ENCODE peak calls at places on chromosomes 3 and 15, in seven cellular contexts. P is HepG2, U is SK-N-SH, Q is H1, Z is HCT116, R is GM12878, S is K562. I is an unnamed sample.

GRCh38 chr3:140809326-140809725 is 131.5 kb downstream of the TRIM42 start:
- DNase-seq in P (no peak), U (no peak), Q (no peak), Z (no peak), R (no peak), S (no peak), I (no peak)

GRCh38 chr15:85556618-85556895 is 176.2 kb downstream of the AKAP13 start:
- DNase-seq in P (no peak), U (no peak), Q (no peak), Z (no peak), R (no peak), S (no peak), I (no peak)

GRCh38 chr15:89828324-89829145 is 13.9 kb upstream of the ANPEP start:
- DNase-seq in P (no peak), U (no peak), Q (no peak), Z (no peak), R (no peak), S (no peak), I (no peak)

GRCh38 chr3:181899702-181900101 is 188.0 kb downstream of the SOX2 start:
- DNase-seq in P (no peak), U (no peak), Q (no peak), Z (no peak), R (no peak), S (no peak), I (no peak)

GRCh38 chr3:118165413-118165812 is 869.2 kb downstream of the IGSF11 start:
- DNase-seq in P (no peak), U (no peak), Q (no peak), Z (no peak), R (no peak), S (no peak), I (no peak)

GRCh38 chr3:168048414-168049330 is 47.1 kb downstream of the GOLIM4 start:
- DNase-seq in P (no peak), U (no peak), Q (no peak), Z (no peak), R (no peak), S (no peak), I (no peak)

GRCh38 chr3:157705258-157705657 is 202.0 kb upstream of the VEPH1 start:
- DNase-seq in P (no peak), U (no peak), Q (no peak), Z (no peak), R (no peak), S (no peak), I (no peak)

GRCh38 chr3:161672478-161672877 is 175.9 kb downstream of the OTOL1 start:
- DNase-seq in P (no peak), U (no peak), Q (no peak), Z (no peak), R (no peak), S (no peak), I (no peak)

GRCh38 chr15:41566121-41566885 is 7.3 kb downstream of the TYRO3 start:
- DNase-seq in P (no peak), U (no peak), Q (no peak), Z (no peak), R (no peak), S (peak), I (no peak)

GRCh38 chr3:123449092-123449985 is 449 bp upstream of the ADCY5 start:
- DNase-seq in P (no peak), U (peak), Q (peak), Z (no peak), R (no peak), S (peak), I (no peak)

GRCh38 chr15:69342460-69343076 is 43.9 kb downstream of the PAQR5 start:
- DNase-seq in P (no peak), U (no peak), Q (no peak), Z (no peak), R (no peak), S (no peak), I (no peak)

GRCh38 chr3:51819709-51820406 is 40.8 kb upstream of the IQCF6 start:
- DNase-seq in P (peak), U (no peak), Q (peak), Z (peak), R (no peak), S (peak), I (no peak)

GRCh38 chr15:43067717-43068461 is 37.9 kb downstream of the UBR1 start:
- DNase-seq in P (peak), U (no peak), Q (no peak), Z (peak), R (no peak), S (no peak), I (no peak)

GRCh38 chr3:7062714-7063113 is 201.8 kb downstream of the GRM7 start:
- DNase-seq in P (no peak), U (no peak), Q (no peak), Z (no peak), R (no peak), S (no peak), I (no peak)

GRCh38 chr3:86990171-86990733 is 697 bp downstream of the VGLL3 start:
- DNase-seq in P (no peak), U (peak), Q (peak), Z (no peak), R (no peak), S (no peak), I (no peak)

GRCh38 chr3:134150476-134150875 is 100.2 kb downstream of the RYK start:
- DNase-seq in P (no peak), U (no peak), Q (no peak), Z (no peak), R (no peak), S (no peak), I (no peak)

GRCh38 chr15:40296561-40297230 is 11.0 kb downstream of the PLCB2 start:
- DNase-seq in P (no peak), U (no peak), Q (no peak), Z (no peak), R (no peak), S (no peak), I (no peak)

GRCh38 chr15:59329570-59330350 is 42.9 kb downstream of the MYO1E start:
- DNase-seq in P (peak), U (no peak), Q (no peak), Z (peak), R (no peak), S (no peak), I (no peak)

GRCh38 chr3:49629451-49629850 is 44.7 kb upstream of the APEH start:
- DNase-seq in P (no peak), U (no peak), Q (no peak), Z (no peak), R (no peak), S (no peak), I (no peak)

GRCh38 chr3:131072099-131072559 is 45.5 kb downstream of the NEK11 start:
- DNase-seq in P (no peak), U (no peak), Q (no peak), Z (no peak), R (no peak), S (peak), I (no peak)

GRCh38 chr3:48598323-48599076 is 3.4 kb upstream of the COL7A1 start:
- DNase-seq in P (no peak), U (no peak), Q (no peak), Z (no peak), R (no peak), S (no peak), I (no peak)

GRCh38 chr15:62068071-62068786 is 1.5 kb downstream of the C2CD4A start:
- DNase-seq in P (peak), U (peak), Q (peak), Z (no peak), R (no peak), S (peak), I (no peak)

GRCh38 chr15:82647045-82647834 is at the start of gene CPEB1:
- DNase-seq in P (no peak), U (peak), Q (peak), Z (no peak), R (no peak), S (peak), I (no peak)

GRCh38 chr3:126415661-126416591 is 21.2 kb downstream of the CFAP100 start:
- DNase-seq in P (no peak), U (no peak), Q (peak), Z (no peak), R (no peak), S (no peak), I (no peak)
- TF ChIP-seq SIN3A in P (no peak), U (no peak), Q (no peak), Z (no peak), R (no peak), S (no peak), I (no peak)

GRCh38 chr3:47542614-47543173 is 29.2 kb upstream of the ELP6 start:
- DNase-seq in P (no peak), U (no peak), Q (no peak), Z (no peak), R (no peak), S (peak), I (no peak)
- H3K27ac ChIP-seq in P (no peak), U (no peak), Q (no peak), Z (no peak), R (no peak), S (no peak), I (no peak)

GRCh38 chr3:102122527-102122926 is 273.2 kb downstream of the NFKBIZ start:
- DNase-seq in P (no peak), U (no peak), Q (no peak), Z (no peak), R (no peak), S (no peak), I (no peak)

GRCh38 chr3:102125197-102125993 is 276.1 kb downstream of the NFKBIZ start:
- DNase-seq in P (no peak), U (no peak), Q (no peak), Z (no peak), R (no peak), S (no peak), I (no peak)

GRCh38 chr3:102125994-102126368 is 276.7 kb downstream of the NFKBIZ start:
- DNase-seq in P (no peak), U (no peak), Q (no peak), Z (no peak), R (no peak), S (no peak), I (no peak)

GRCh38 chr3:102124301-102125158 is 275.2 kb downstream of the NFKBIZ start:
- DNase-seq in P (no peak), U (no peak), Q (no peak), Z (no peak), R (no peak), S (no peak), I (no peak)

DNA sequence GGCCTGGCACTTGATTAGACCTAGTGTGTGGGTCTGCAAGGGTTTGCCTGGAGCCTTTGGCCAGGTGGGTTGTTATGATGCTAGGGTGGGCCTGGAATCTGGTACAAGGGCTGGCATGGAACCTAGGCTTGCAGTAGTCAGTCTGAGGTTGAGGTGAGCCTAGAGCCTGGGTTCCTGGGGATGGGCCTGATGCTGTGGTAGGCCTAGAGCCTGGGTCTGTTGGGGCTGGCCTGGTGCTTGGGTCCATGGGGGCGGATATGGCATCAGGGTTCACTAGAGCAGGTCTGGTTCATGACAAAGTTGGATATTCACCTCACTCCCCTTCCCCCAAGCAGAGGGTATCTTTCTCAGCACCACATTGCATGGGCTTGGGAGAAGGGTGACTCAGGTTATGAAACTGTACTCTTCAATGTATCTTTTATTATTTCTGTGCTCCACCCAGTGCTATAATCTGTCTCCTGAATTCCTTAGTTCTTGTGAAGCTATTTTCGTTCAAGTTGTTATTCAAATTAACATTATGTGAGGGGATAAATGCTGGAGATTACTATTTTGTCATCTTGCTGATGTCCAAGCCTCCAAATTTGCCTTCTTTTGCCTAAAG is 274.4 kb downstream of the NFKBIZ start:
- DNase-seq in P (no peak), U (no peak), Q (no peak), Z (no peak), R (no peak), S (no peak), I (no peak)
- TF ChIP-seq SIN3A in P (no peak), U (no peak), Q (no peak), Z (no peak), R (no peak), S (no peak), I (no peak)

GRCh38 chr3:149421764-149422163 is 44.3 kb upstream of the TM4SF1 start:
- DNase-seq in P (no peak), U (no peak), Q (no peak), Z (no peak), R (no peak), S (no peak), I (no peak)

GRCh38 chr3:149419816-149420215 is 42.4 kb upstream of the TM4SF1 start:
- DNase-seq in P (no peak), U (no peak), Q (no peak), Z (no peak), R (no peak), S (no peak), I (no peak)

GRCh38 chr3:149426325-149426724 is 48.2 kb upstream of the TM4SF4 start:
- DNase-seq in P (no peak), U (no peak), Q (no peak), Z (no peak), R (no peak), S (no peak), I (no peak)

DNA sequence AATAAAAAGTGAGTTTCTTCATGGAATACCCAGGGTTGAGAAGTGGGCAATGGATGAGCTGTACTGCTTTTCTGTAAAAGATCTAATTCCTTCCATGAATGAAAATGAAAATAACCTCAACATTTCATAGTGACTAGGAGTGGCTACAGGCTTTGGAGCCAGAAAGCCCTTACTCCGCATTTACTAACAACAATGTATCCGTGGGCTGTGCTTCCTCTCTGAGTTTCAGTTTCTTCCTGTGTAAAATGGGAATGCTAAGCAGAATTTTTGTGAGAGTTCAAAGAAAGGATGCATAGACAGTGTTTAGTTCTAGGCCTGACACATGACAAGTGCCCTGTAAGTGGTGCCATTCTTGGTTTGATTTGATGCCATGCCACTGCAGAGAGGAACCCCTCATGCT is 47.5 kb upstream of the TM4SF1 start:
- DNase-seq in P (no peak), U (no peak), Q (no peak), Z (no peak), R (no peak), S (no peak), I (no peak)
- H3K27ac ChIP-seq in P (no peak), U (no peak), Q (no peak), Z (no peak), R (no peak), S (no peak), I (no peak)

DNA sequence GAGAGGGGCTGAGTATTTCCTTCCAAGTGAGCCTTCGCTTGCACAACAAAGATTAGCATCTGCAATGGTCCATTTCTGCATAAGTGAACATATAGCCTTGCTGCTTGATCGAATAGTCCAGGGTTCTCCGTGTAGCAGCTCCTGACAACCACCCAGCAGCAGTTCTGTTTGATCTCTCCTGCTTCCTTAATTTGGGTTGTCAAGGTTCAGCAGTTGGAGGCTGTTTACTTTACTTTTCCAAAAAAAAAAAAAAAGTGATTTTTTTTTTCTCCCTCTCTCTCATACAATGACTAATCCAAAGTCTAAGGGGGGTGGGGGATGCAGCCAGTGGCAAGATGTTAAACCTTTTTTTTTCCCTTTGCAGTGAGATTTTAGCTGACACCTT is 3.6 kb downstream of the FOXP1 start:
- DNase-seq in P (peak), U (no peak), Q (no peak), Z (no peak), R (no peak), S (peak), I (no peak)
- TF ChIP-seq SIN3A in P (peak), U (no peak), Q (no peak), Z (no peak), R (no peak), S (no peak), I (no peak)

I was measured in Panc1.